ENCODE peak calls at places on chromosomes 7 and 10, in four cellular contexts. I is prostate gland, Y is spleen, R is left ventricle myocardium inferior. D is an unnamed sample.

GRCh38 chr7:51430480-51431086 is 114.0 kb upstream of the COBL start:
- DNase-seq in R (no peak), Y (no peak), I (peak; percentile 38), D (peak; percentile 75)

GRCh38 chr10:72886596-72887522 is 6.7 kb upstream of the OIT3 start:
- DNase-seq in I (no peak), R (no peak), Y (no peak), D (no peak)

GRCh38 chr10:133122171-133122935 is 34.6 kb downstream of the ADGRA1 start:
- DNase-seq in I (no peak), Y (peak; percentile 58), R (no peak), D (no peak)

GRCh38 chr10:33291053-33291592 is 43.3 kb downstream of the NRP1 start:
- DNase-seq in R (no peak), Y (no peak), I (no peak), D (no peak)

GRCh38 chr10:111076682-111077661 is at the start of gene ADRA2A:
- DNase-seq in I (no peak), R (peak; percentile 35), Y (no peak), D (no peak)

GRCh38 chr7:41311301-41311700 is 391.6 kb downstream of the INHBA start:
- DNase-seq in I (no peak), Y (no peak), R (no peak), D (no peak)

GRCh38 chr10:22597142-22597541 is 117.2 kb downstream of the PIP4K2A start:
- DNase-seq in R (no peak), I (no peak), Y (peak; percentile 84), D (peak; percentile 80)

GRCh38 chr10:98474628-98475027 is 27.9 kb upstream of the HPS1 start:
- DNase-seq in Y (no peak), I (no peak), R (no peak), D (no peak)

GRCh38 chr10:32005050-32005449 is 51.2 kb downstream of the KIF5B start:
- DNase-seq in I (peak; percentile 10), Y (no peak), R (no peak), D (peak; percentile 67)

GRCh38 chr7:13312327-13312726 is 624.9 kb downstream of the ARL4A start:
- DNase-seq in Y (no peak), R (no peak), I (no peak), D (no peak)

GRCh38 chr10:6985644-6986043 is 405.6 kb upstream of the PRKCQ start:
- DNase-seq in R (no peak), Y (no peak), I (no peak), D (no peak)

GRCh38 chr7:234712-235553 is 42.6 kb downstream of the FAM20C start:
- DNase-seq in R (peak; percentile 63), Y (no peak), I (peak; percentile 86), D (no peak)

GRCh38 chr10:37975407-37975991 is 948 bp downstream of the ZNF25 start:
- DNase-seq in Y (no peak), I (no peak), R (no peak), D (no peak)

GRCh38 chr10:13272164-13272571 is 27.7 kb downstream of the PHYH start:
- DNase-seq in R (peak; percentile 57), Y (no peak), I (peak; percentile 39), D (no peak)

GRCh38 chr7:100394077-100394476 is 20.8 kb downstream of the PILRA start:
- DNase-seq in I (no peak), Y (no peak), R (no peak), D (no peak)

GRCh38 chr10:21134645-21135395 is 237.7 kb upstream of the NEBL start:
- DNase-seq in I (no peak), Y (no peak), R (no peak), D (no peak)

GRCh38 chr7:100895956-100896742 is 461 bp upstream of the ACHE start:
- DNase-seq in I (no peak), Y (peak; percentile 77), R (peak; percentile 21), D (no peak)

GRCh38 chr7:36001546-36001945 is 151.5 kb upstream of the EEPD1 start:
- DNase-seq in Y (no peak), R (no peak), I (no peak), D (no peak)

GRCh38 chr10:13302821-13303555 is 3.1 kb upstream of the PHYH start:
- DNase-seq in Y (no peak), R (no peak), I (no peak), D (no peak)

GRCh38 chr7:50648570-50649169 is 83.5 kb upstream of the DDC start:
- DNase-seq in Y (no peak), R (no peak), I (no peak), D (no peak)

GRCh38 chr10:12656518-12657142 is 307.3 kb downstream of the CAMK1D start:
- DNase-seq in R (no peak), Y (no peak), I (peak; percentile 29), D (no peak)

GRCh38 chr7:46759711-46760480 is 822.0 kb downstream of the TNS3 start:
- DNase-seq in I (no peak), R (no peak), Y (no peak), D (no peak)

GRCh38 chr7:155944901-155945300 is 132.6 kb upstream of the SHH start:
- DNase-seq in R (no peak), I (no peak), Y (no peak), D (no peak)

GRCh38 chr10:118960166-118961090 is 69.1 kb upstream of the NANOS1 start:
- DNase-seq in I (no peak), Y (peak; percentile 44), R (no peak), D (no peak)

GRCh38 chr10:31526178-31526577 is 207.2 kb downstream of the ZEB1 start:
- DNase-seq in Y (no peak), I (no peak), R (no peak), D (no peak)

GRCh38 chr10:60427148-60427547 is 37.5 kb upstream of the ANK3 start:
- DNase-seq in R (no peak), I (no peak), Y (no peak), D (no peak)

GRCh38 chr7:90568213-90568612 is 27.9 kb upstream of the CDK14 start:
- DNase-seq in I (no peak), R (no peak), Y (no peak), D (no peak)

GRCh38 chr7:101950450-101951119 is 133.2 kb downstream of the CUX1 start:
- DNase-seq in I (no peak), Y (no peak), R (no peak), D (no peak)

GRCh38 chr10:98028168-98028770 is 2.2 kb downstream of the CRTAC1 start:
- DNase-seq in I (peak; percentile 14), R (peak; percentile 38), Y (no peak), D (peak; percentile 64)

GRCh38 chr10:94383515-94383914 is 18.8 kb upstream of the TBC1D12 start:
- DNase-seq in R (no peak), Y (no peak), I (no peak), D (no peak)
- TF ChIP-seq CTCF in R (no peak), Y (no peak), I (no peak), D (no peak)

GRCh38 chr10:45509491-45509890 is 135.5 kb downstream of the ALOX5 start:
- DNase-seq in I (no peak), Y (no peak), R (no peak), D (no peak)

GRCh38 chr10:45515630-45516029 is 141.6 kb downstream of the ALOX5 start:
- DNase-seq in R (no peak), Y (no peak), I (no peak), D (no peak)

GRCh38 chr10:45513586-45513985 is 139.6 kb downstream of the ALOX5 start:
- DNase-seq in I (no peak), Y (no peak), R (no peak), D (no peak)

GRCh38 chr10:45518741-45519140 is 144.7 kb downstream of the ALOX5 start:
- DNase-seq in Y (no peak), R (no peak), I (no peak), D (no peak)

DNA sequence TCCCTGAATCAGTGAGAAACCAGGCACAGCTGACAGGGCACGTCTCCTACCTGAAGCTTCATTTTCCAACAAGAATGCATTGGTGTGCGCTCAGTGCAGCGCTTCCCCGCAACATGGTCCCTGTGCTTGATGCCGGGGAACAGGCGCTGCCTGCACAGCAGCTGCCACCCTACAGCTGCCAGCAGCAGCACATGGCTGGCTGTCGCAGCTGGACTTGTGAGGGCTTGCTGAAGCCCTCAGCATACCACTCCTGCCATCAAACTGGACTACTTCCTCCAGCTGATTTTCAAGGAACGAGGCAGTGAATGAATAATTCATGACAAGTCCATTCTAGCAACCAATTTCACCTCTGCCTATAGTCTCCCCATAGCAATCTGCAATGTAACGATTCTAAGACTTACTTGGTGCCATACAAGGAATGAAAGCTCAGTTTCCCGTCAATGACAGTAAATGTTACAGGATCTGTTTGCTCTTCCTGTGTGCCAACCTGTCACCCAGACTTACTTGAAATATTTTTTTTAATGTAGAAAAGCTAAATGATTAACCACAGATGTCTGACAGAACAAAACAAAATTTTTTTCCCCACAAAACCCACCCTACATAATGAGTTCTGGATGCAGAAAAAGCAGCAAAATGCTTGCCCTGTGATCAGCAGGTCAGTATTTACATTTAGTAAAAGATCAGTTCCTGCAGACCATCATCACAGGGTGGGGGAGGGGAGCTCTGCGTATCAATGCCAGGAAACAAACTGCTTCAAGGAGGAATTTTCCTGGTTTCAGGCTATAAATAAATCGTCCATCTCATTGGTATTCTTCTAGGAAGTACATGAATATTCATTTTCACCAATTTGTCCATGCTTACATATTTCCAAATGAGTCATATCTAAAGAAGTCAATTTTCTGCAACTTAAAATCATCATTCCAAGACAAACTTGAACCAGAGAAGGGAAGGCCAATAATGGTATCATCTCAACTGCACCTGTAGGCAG is 140.6 kb downstream of the ALOX5 start:
- DNase-seq in I (peak; percentile 51), Y (no peak), R (no peak), D (no peak)
- H3K4me3 ChIP-seq in I (no peak overlapping the region), Y (no peak overlapping the region), R (no peak overlapping the region), D (no peak overlapping the region)

DNA sequence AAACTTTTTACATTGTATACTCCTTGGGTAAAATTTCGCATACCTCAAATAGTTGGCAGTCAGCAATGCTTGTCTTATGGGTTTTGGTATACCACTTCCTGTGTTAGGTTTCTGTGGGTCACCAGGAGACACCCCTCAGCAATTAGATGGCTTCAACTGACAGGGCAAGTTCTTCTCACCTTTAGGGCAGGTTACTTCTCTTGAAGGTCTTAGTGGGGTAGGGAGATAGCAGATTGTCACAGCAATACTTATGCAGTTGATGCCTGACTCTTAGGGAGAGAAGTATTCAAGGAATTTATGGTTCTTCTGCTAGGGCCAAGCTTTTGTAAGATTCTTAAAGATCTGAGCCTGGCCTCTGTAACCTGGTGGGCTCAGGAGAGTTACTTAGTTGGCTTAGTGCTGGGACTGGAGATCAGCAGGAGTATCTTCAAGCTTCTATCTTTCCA is 42.9 kb downstream of the MKLN1 start:
- DNase-seq in I (no peak), R (no peak), Y (no peak), D (no peak)
- TF ChIP-seq CTCF in I (no peak), R (no peak), Y (no peak), D (no peak)

GRCh38 chr10:125711110-125711750 is 8.3 kb upstream of the EDRF1 start:
- DNase-seq in R (no peak), Y (no peak), I (no peak), D (no peak)
- H3K4me3 ChIP-seq in R (no peak overlapping the region), Y (no peak overlapping the region), I (no peak overlapping the region), D (no peak overlapping the region)

D was measured in Peyer's patch.